ENCODE peak calls at places on chromosomes 11 and 22, in eight cellular contexts. D is A549, C is neuronal stem cell, K is Karpas-422, R is GM12878, U is IMR-90, I is neural progenitor cell, E is SK-N-SH. T is an unnamed sample.

GRCh38 chr11:103601230-103601846 is 435.1 kb upstream of the DDI1 start:
- DNase-seq in K (peak), I (peak), E (peak), R (no peak), U (peak), D (peak), C (peak), T (peak)

GRCh38 chr22:31895317-31896133 is 48.8 kb upstream of the YWHAH start:
- DNase-seq in U (peak), K (no peak), D (no peak), R (no peak), I (no peak), C (no peak), E (no peak), T (no peak)

GRCh38 chr11:118290923-118291322 is 13.6 kb upstream of the CD3E start:
- DNase-seq in K (peak), U (no peak), R (no peak), C (no peak), E (no peak), D (peak), I (peak), T (no peak)

GRCh38 chr22:36224245-36224644 is 15.1 kb downstream of the APOL2 start:
- DNase-seq in C (no peak), R (no peak), K (no peak), D (no peak), E (no peak), U (no peak), I (no peak), T (no peak)

GRCh38 chr11:70674605-70675004 is 276.3 kb downstream of the CTTN start:
- DNase-seq in K (no peak), U (no peak), R (no peak), I (no peak), D (no peak), E (no peak), C (no peak), T (no peak)

GRCh38 chr11:112128483-112129121 is 35.3 kb downstream of the IL18 start:
- DNase-seq in D (peak), R (no peak), C (no peak), U (peak), I (no peak), K (no peak), E (peak), T (no peak)

GRCh38 chr11:637593-638507 is 781 bp downstream of the DRD4 start:
- DNase-seq in E (peak), C (peak), K (no peak), R (no peak), U (no peak), D (no peak), I (peak), T (no peak)

GRCh38 chr11:77101043-77101537 is 1.6 kb upstream of the OMP start:
- DNase-seq in K (peak), D (peak), U (peak), R (no peak), E (peak), I (peak), C (no peak), T (peak)

GRCh38 chr11:46364791-46365190 is 16.7 kb upstream of the MDK start:
- DNase-seq in K (no peak), I (no peak), D (no peak), C (no peak), U (no peak), E (no peak), R (no peak), T (no peak)

GRCh38 chr11:46363031-46363407 is 15.8 kb downstream of the DGKZ start:
- DNase-seq in R (no peak), E (peak), D (no peak), K (no peak), I (no peak), U (peak), C (no peak), T (no peak)

GRCh38 chr11:46364056-46364455 is 16.8 kb downstream of the DGKZ start:
- DNase-seq in C (no peak), R (no peak), K (no peak), I (no peak), D (no peak), U (no peak), E (no peak), T (no peak)

GRCh38 chr11:46362146-46363030 is 15.1 kb downstream of the DGKZ start:
- DNase-seq in I (no peak), D (no peak), U (no peak), R (no peak), K (peak), C (no peak), E (no peak), T (no peak)

GRCh38 chr11:46363455-46363920 is 16.2 kb downstream of the DGKZ start:
- DNase-seq in C (no peak), D (no peak), I (no peak), E (peak), K (no peak), R (no peak), U (peak), T (no peak)
- H3K4me2 ChIP-seq in C (no peak), D (peak), I (no peak), E (peak), K (peak), R (no peak), U (no peak), T (no peak)

GRCh38 chr11:12119502-12119901 is 9.1 kb downstream of the MICAL2 start:
- DNase-seq in C (no peak), E (no peak), D (no peak), I (no peak), U (no peak), K (no peak), R (no peak), T (no peak)
- H3K4me2 ChIP-seq in C (no peak), E (peak), D (peak), I (no peak), U (peak), K (no peak), R (no peak), T (no peak)

GRCh38 chr11:42631223-42631843 is 680.5 kb upstream of the API5 start:
- DNase-seq in E (peak), R (no peak), C (no peak), U (no peak), D (no peak), K (peak), I (peak), T (peak)
- H3K4me2 ChIP-seq in E (no peak), R (no peak), C (no peak), U (no peak), D (no peak), K (no peak), I (no peak), T (no peak)

DNA sequence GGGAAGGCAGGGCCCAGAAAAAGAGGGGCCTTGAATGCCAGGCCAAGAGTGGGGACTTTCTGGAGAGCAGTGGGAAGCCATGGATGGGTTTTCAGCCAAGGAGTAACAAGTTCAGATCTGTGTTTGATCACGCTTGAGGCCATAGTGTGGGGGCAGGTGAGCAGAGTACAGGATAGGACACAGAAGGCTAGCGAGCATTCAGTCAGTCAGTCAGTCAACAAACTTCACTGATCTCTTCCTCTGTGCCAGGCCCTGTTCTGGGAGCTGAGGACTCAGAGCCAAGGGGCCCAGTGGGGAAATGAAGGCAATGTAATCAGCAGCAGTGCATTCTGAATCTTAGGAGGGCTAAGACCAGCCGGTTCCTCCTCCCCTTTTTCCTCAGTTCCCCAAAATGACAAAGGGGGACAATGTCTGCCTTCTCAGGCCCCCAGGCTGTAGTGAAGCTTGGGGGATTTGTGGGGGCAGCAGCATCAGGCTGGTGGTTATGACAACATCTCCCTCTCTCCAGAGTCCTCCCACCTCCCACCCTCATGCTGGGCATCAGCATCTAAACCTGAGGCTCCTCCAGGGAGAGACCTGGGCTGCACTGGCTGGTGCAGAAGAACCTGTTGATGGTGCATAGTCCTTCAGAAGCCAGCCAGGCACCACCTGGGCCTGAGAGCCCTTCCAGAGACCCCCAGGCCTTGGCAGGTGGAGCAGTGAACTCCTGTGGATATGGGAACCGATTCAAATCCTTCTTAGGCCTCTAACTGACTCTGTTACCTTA is 42.9 kb upstream of the TPBGL start:
- DNase-seq in K (no peak), E (no peak), C (no peak), U (no peak), D (no peak), I (no peak), R (no peak), T (no peak)
- H3K4me2 ChIP-seq in K (no peak), E (no peak), C (no peak), U (no peak), D (no peak), I (no peak), R (no peak), T (no peak)

DNA sequence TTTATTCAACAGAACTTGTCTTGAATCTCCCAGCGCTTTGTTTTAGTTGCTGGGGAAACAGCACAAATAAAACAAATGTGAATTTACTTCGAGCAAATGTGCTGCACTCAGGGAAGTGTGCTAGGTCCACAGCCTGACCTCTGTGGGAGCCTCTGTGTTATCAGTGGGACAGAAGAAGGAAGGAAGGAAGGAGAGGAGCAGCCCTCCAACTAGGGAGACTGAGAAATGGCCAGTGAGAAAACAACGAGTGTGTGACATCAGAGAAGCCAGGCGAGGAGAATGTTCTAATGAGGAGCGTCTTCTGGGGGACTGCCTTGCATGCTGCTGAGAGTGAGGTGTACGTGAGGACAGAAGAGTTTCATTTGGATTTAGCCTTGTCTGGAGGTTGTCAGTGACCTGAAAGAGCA is 42.7 kb downstream of the PPP6R3 start:
- DNase-seq in I (no peak), U (peak), D (no peak), C (no peak), E (no peak), R (no peak), K (no peak), T (no peak)
- H3K4me2 ChIP-seq in I (no peak), U (no peak), D (no peak), C (no peak), E (no peak), R (no peak), K (peak), T (no peak)